ENCODE peak calls at places on chromosomes 2 and 18, in seven cellular contexts. One of them, this sample, is unnamed.

GRCh38 chr2:41963661-41964525 is 83.9 kb upstream of the PKDCC start:
- DNase-seq in lower lobe of right lung: no peak
- DNase-seq in uterus: peak; percentile 80
- DNase-seq in PC-9: no peak
- DNase-seq in OCI-LY7: no peak
- DNase-seq in endothelial cell of umbilical vein: peak; percentile 49
- DNase-seq in vagina: peak; percentile 96
- DNase-seq in this sample: no peak

GRCh38 chr2:237967463-237967871 is 653 bp downstream of the UBE2F start:
- DNase-seq in lower lobe of right lung: peak; percentile 69
- DNase-seq in vagina: no peak
- DNase-seq in uterus: peak; percentile 30
- DNase-seq in PC-9: peak; percentile 49
- DNase-seq in OCI-LY7: no peak
- DNase-seq in endothelial cell of umbilical vein: peak; percentile 35
- DNase-seq in this sample: peak; percentile 38

GRCh38 chr2:170006592-170007327 is 171.2 kb upstream of the MYO3B start:
- DNase-seq in PC-9: no peak
- DNase-seq in vagina: no peak
- DNase-seq in lower lobe of right lung: no peak
- DNase-seq in endothelial cell of umbilical vein: peak; percentile 90
- DNase-seq in uterus: no peak
- DNase-seq in OCI-LY7: no peak
- DNase-seq in this sample: no peak

GRCh38 chr2:25960920-25961319 is 21.4 kb downstream of the KIF3C start:
- DNase-seq in PC-9: no peak
- DNase-seq in vagina: no peak
- DNase-seq in lower lobe of right lung: no peak
- DNase-seq in endothelial cell of umbilical vein: peak; percentile 95
- DNase-seq in OCI-LY7: no peak
- DNase-seq in uterus: no peak
- DNase-seq in this sample: peak; percentile 34

GRCh38 chr2:52821631-52822030 is 946.0 kb upstream of the CHAC2 start:
- DNase-seq in PC-9: no peak
- DNase-seq in uterus: no peak
- DNase-seq in endothelial cell of umbilical vein: no peak
- DNase-seq in OCI-LY7: no peak
- DNase-seq in vagina: no peak
- DNase-seq in lower lobe of right lung: no peak
- DNase-seq in this sample: no peak

GRCh38 chr18:42514522-42514921 is 559.5 kb downstream of the PIK3C3 start:
- DNase-seq in vagina: no peak
- DNase-seq in PC-9: no peak
- DNase-seq in endothelial cell of umbilical vein: no peak
- DNase-seq in uterus: no peak
- DNase-seq in lower lobe of right lung: no peak
- DNase-seq in OCI-LY7: no peak
- DNase-seq in this sample: no peak

GRCh38 chr2:42835577-42836371 is 43.4 kb upstream of the HAAO start:
- DNase-seq in lower lobe of right lung: no peak
- DNase-seq in OCI-LY7: no peak
- DNase-seq in endothelial cell of umbilical vein: peak; percentile 72
- DNase-seq in PC-9: peak; percentile 66
- DNase-seq in uterus: peak; percentile 75
- DNase-seq in vagina: peak; percentile 99
- DNase-seq in this sample: peak; percentile 85

GRCh38 chr18:58586886-58587285 is 42.0 kb downstream of the ALPK2 start:
- DNase-seq in PC-9: no peak
- DNase-seq in vagina: no peak
- DNase-seq in endothelial cell of umbilical vein: no peak
- DNase-seq in OCI-LY7: no peak
- DNase-seq in uterus: no peak
- DNase-seq in lower lobe of right lung: no peak
- DNase-seq in this sample: no peak

GRCh38 chr2:46493971-46494250 is 14.5 kb downstream of the TMEM247 start:
- DNase-seq in endothelial cell of umbilical vein: no peak
- DNase-seq in lower lobe of right lung: no peak
- DNase-seq in vagina: peak; percentile 62
- DNase-seq in OCI-LY7: no peak
- DNase-seq in PC-9: no peak
- DNase-seq in uterus: no peak
- DNase-seq in this sample: no peak

GRCh38 chr18:60982296-60982695 is 350.9 kb upstream of the CDH20 start:
- DNase-seq in PC-9: no peak
- DNase-seq in OCI-LY7: no peak
- DNase-seq in vagina: no peak
- DNase-seq in endothelial cell of umbilical vein: peak; percentile 69
- DNase-seq in lower lobe of right lung: no peak
- DNase-seq in uterus: no peak
- DNase-seq in this sample: no peak

GRCh38 chr2:170019060-170019805 is 158.7 kb upstream of the MYO3B start:
- DNase-seq in PC-9: no peak
- DNase-seq in endothelial cell of umbilical vein: no peak
- DNase-seq in OCI-LY7: no peak
- DNase-seq in lower lobe of right lung: no peak
- DNase-seq in uterus: no peak
- DNase-seq in vagina: no peak
- DNase-seq in this sample: no peak

GRCh38 chr18:35856178-35856577 is 116.3 kb upstream of the RMP24 start:
- DNase-seq in lower lobe of right lung: no peak
- DNase-seq in endothelial cell of umbilical vein: no peak
- DNase-seq in uterus: no peak
- DNase-seq in OCI-LY7: no peak
- DNase-seq in PC-9: no peak
- DNase-seq in vagina: no peak
- DNase-seq in this sample: no peak

GRCh38 chr2:126399001-126399400 is 257.0 kb upstream of the GYPC start:
- DNase-seq in vagina: no peak
- DNase-seq in PC-9: no peak
- DNase-seq in endothelial cell of umbilical vein: no peak
- DNase-seq in OCI-LY7: peak; percentile 21
- DNase-seq in uterus: no peak
- DNase-seq in lower lobe of right lung: no peak
- DNase-seq in this sample: no peak

GRCh38 chr18:13608791-13609552 is 117.4 kb downstream of the FAM210A start:
- DNase-seq in lower lobe of right lung: no peak
- DNase-seq in vagina: no peak
- DNase-seq in uterus: no peak
- DNase-seq in endothelial cell of umbilical vein: no peak
- DNase-seq in PC-9: no peak
- DNase-seq in OCI-LY7: peak; percentile 38
- DNase-seq in this sample: no peak

GRCh38 chr18:67776929-67777328 is 260.4 kb upstream of the DSEL start:
- DNase-seq in lower lobe of right lung: no peak
- DNase-seq in OCI-LY7: no peak
- DNase-seq in PC-9: no peak
- DNase-seq in uterus: no peak
- DNase-seq in vagina: no peak
- DNase-seq in endothelial cell of umbilical vein: no peak
- DNase-seq in this sample: no peak

GRCh38 chr18:77899972-77900754 is 650.5 kb downstream of the GALR1 start:
- DNase-seq in PC-9: peak; percentile 6
- DNase-seq in uterus: peak; percentile 22
- DNase-seq in lower lobe of right lung: no peak
- DNase-seq in endothelial cell of umbilical vein: no peak
- DNase-seq in vagina: no peak
- DNase-seq in OCI-LY7: no peak
- DNase-seq in this sample: peak; percentile 55

GRCh38 chr2:169108098-169108884 is 38.9 kb downstream of the DHRS9 start:
- DNase-seq in uterus: no peak
- DNase-seq in OCI-LY7: peak; percentile 14
- DNase-seq in endothelial cell of umbilical vein: no peak
- DNase-seq in lower lobe of right lung: no peak
- DNase-seq in PC-9: no peak
- DNase-seq in vagina: no peak
- DNase-seq in this sample: no peak

GRCh38 chr18:52340466-52341378 is 725 bp downstream of the DCC start:
- DNase-seq in endothelial cell of umbilical vein: no peak
- DNase-seq in lower lobe of right lung: no peak
- DNase-seq in PC-9: no peak
- DNase-seq in vagina: no peak
- DNase-seq in OCI-LY7: no peak
- DNase-seq in uterus: no peak
- DNase-seq in this sample: no peak

GRCh38 chr2:8400196-8400595 is 281.7 kb upstream of the ID2 start:
- DNase-seq in lower lobe of right lung: no peak
- DNase-seq in endothelial cell of umbilical vein: no peak
- DNase-seq in OCI-LY7: no peak
- DNase-seq in vagina: no peak
- DNase-seq in uterus: no peak
- DNase-seq in PC-9: no peak
- DNase-seq in this sample: no peak

GRCh38 chr2:44324971-44325426 is 36.3 kb downstream of the PREPL start:
- DNase-seq in vagina: no peak
- DNase-seq in OCI-LY7: no peak
- DNase-seq in PC-9: no peak
- DNase-seq in lower lobe of right lung: no peak
- DNase-seq in endothelial cell of umbilical vein: no peak
- DNase-seq in uterus: no peak
- DNase-seq in this sample: no peak

GRCh38 chr2:192288290-192288689 is 93.6 kb upstream of the TMEFF2 start:
- DNase-seq in PC-9: no peak
- DNase-seq in lower lobe of right lung: no peak
- DNase-seq in vagina: no peak
- DNase-seq in uterus: no peak
- DNase-seq in endothelial cell of umbilical vein: no peak
- DNase-seq in OCI-LY7: no peak
- DNase-seq in this sample: no peak

GRCh38 chr2:192283450-192283849 is 88.7 kb upstream of the TMEFF2 start:
- DNase-seq in uterus: no peak
- DNase-seq in vagina: no peak
- DNase-seq in OCI-LY7: no peak
- DNase-seq in lower lobe of right lung: no peak
- DNase-seq in endothelial cell of umbilical vein: no peak
- DNase-seq in PC-9: no peak
- DNase-seq in this sample: no peak

GRCh38 chr2:192286093-192286701 is 91.5 kb upstream of the TMEFF2 start:
- DNase-seq in lower lobe of right lung: no peak
- DNase-seq in vagina: no peak
- DNase-seq in PC-9: no peak
- DNase-seq in uterus: no peak
- DNase-seq in OCI-LY7: no peak
- DNase-seq in endothelial cell of umbilical vein: peak; percentile 73
- DNase-seq in this sample: peak; percentile 11
- TF ChIP-seq CTCF in lower lobe of right lung: peak; percentile 22
- TF ChIP-seq CTCF in vagina: no peak
- TF ChIP-seq CTCF in PC-9: peak; percentile 55
- TF ChIP-seq CTCF in uterus: no peak
- TF ChIP-seq CTCF in OCI-LY7: peak; percentile 53
- TF ChIP-seq CTCF in endothelial cell of umbilical vein: peak; percentile 55
- TF ChIP-seq CTCF in this sample: peak; percentile 47

GRCh38 chr2:128315829-128316776 is 2.6 kb downstream of the HS6ST1 start:
- DNase-seq in endothelial cell of umbilical vein: no peak
- DNase-seq in PC-9: no peak
- DNase-seq in OCI-LY7: peak; percentile 71
- DNase-seq in uterus: no peak
- DNase-seq in vagina: peak; percentile 77
- DNase-seq in lower lobe of right lung: peak; percentile 45
- DNase-seq in this sample: no peak

GRCh38 chr2:128315122-128315828 is 3.4 kb downstream of the HS6ST1 start:
- DNase-seq in uterus: no peak
- DNase-seq in OCI-LY7: no peak
- DNase-seq in endothelial cell of umbilical vein: no peak
- DNase-seq in vagina: peak; percentile 77
- DNase-seq in lower lobe of right lung: peak; percentile 41
- DNase-seq in PC-9: no peak
- DNase-seq in this sample: no peak

GRCh38 chr2:128318776-128319456 is at the start of gene HS6ST1:
- DNase-seq in vagina: peak; percentile 86
- DNase-seq in OCI-LY7: peak; percentile 83
- DNase-seq in lower lobe of right lung: peak; percentile 89
- DNase-seq in uterus: peak; percentile 89
- DNase-seq in PC-9: peak; percentile 90
- DNase-seq in endothelial cell of umbilical vein: peak; percentile 73
- DNase-seq in this sample: peak; percentile 86

GRCh38 chr2:128317186-128317897 is 1.3 kb downstream of the HS6ST1 start:
- DNase-seq in vagina: peak; percentile 86
- DNase-seq in OCI-LY7: peak; percentile 80
- DNase-seq in PC-9: no peak
- DNase-seq in uterus: no peak
- DNase-seq in endothelial cell of umbilical vein: no peak
- DNase-seq in lower lobe of right lung: peak; percentile 57
- DNase-seq in this sample: no peak

DNA sequence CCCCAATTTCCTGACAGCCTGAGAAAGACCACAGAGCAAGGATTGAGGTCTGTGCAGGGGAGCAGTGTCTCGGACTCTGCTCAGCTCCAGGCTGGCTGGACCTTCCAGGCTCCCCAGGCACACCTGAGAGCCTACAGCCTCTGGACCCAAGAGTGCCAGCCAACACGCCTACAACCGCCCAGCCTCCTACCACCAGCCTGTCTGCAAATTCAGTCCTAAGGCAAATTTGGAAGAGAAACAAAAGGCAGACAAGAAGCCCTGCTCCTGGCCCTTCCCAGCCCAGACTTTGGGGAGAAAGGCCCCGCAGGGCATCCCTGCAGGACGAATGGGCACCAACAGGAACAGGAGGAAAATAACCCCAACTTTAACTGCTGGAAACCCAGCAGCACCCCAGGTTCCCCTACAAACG is 1.9 kb downstream of the HS6ST1 start:
- DNase-seq in vagina: no peak
- DNase-seq in lower lobe of right lung: peak; percentile 41
- DNase-seq in endothelial cell of umbilical vein: no peak
- DNase-seq in OCI-LY7: no peak
- DNase-seq in uterus: no peak
- DNase-seq in PC-9: no peak
- DNase-seq in this sample: no peak
- H3K27ac ChIP-seq in vagina: peak overlapping the region; percentile 62
- H3K27ac ChIP-seq in lower lobe of right lung: peak overlapping the region; percentile 62
- H3K27ac ChIP-seq in endothelial cell of umbilical vein: no peak overlapping the region
- H3K27ac ChIP-seq in OCI-LY7: no peak overlapping the region
- H3K27ac ChIP-seq in uterus: no peak overlapping the region
- H3K27ac ChIP-seq in PC-9: no peak overlapping the region
- H3K27ac ChIP-seq in this sample: peak overlapping the region; percentile 16

GRCh38 chr2:236133410-236134012 is 34.7 kb downstream of the GBX2 start:
- DNase-seq in endothelial cell of umbilical vein: no peak
- DNase-seq in uterus: no peak
- DNase-seq in PC-9: no peak
- DNase-seq in OCI-LY7: no peak
- DNase-seq in vagina: no peak
- DNase-seq in lower lobe of right lung: no peak
- DNase-seq in this sample: no peak
- TF ChIP-seq CTCF in endothelial cell of umbilical vein: no peak
- TF ChIP-seq CTCF in uterus: no peak
- TF ChIP-seq CTCF in PC-9: no peak
- TF ChIP-seq CTCF in OCI-LY7: no peak
- TF ChIP-seq CTCF in vagina: no peak
- TF ChIP-seq CTCF in lower lobe of right lung: no peak
- TF ChIP-seq CTCF in this sample: no peak

DNA sequence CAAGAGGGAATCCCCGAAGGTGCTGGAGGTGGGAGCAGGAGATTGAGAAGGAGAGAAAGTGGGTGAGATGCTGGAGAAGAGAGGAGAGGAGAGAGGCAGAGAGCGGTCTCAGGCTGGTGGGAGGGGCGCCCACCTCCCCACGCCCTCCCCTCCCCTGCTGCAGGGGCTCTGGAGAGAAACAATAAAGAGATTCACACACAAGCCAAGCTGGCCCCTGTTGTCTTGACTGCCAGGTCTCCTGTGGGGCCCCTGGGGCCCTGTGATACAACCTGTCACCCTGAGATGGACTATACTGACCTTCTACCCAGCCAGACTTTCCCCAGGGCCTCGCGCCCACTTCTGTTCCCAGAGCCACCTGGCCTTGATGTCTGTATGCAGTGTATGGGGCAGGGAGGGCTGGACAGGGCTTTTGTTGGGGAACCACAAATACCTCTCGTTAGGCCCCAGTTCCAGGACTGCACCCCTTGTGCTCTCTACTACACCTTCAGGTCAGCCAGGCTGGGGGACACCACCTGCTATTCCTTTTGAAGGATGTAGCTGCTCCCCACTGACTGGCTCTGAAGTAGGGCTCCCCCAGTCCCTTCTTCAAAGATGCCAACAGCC is 8.0 kb upstream of the SPEG start:
- DNase-seq in endothelial cell of umbilical vein: no peak
- DNase-seq in vagina: no peak
- DNase-seq in PC-9: no peak
- DNase-seq in lower lobe of right lung: no peak
- DNase-seq in OCI-LY7: no peak
- DNase-seq in uterus: no peak
- DNase-seq in this sample: no peak
- H3K27ac ChIP-seq in endothelial cell of umbilical vein: no peak overlapping the region
- H3K27ac ChIP-seq in vagina: no peak overlapping the region
- H3K27ac ChIP-seq in PC-9: no peak overlapping the region
- H3K27ac ChIP-seq in lower lobe of right lung: no peak overlapping the region
- H3K27ac ChIP-seq in OCI-LY7: no peak overlapping the region
- H3K27ac ChIP-seq in uterus: peak overlapping the region; percentile 99
- H3K27ac ChIP-seq in this sample: no peak overlapping the region